ENCODE peak calls at places on chromosomes 5 and 9, in ten cellular contexts. O is fibroblast of mammary gland; K is breast epithelium; N is SJSA1; U is OCI-M1; B is stimulated activated CD4-positive, alpha-beta T cell treated with anti-CD3 and anti-CD28 coated beads, Interleukin-12 subunit alpha, Interleukin-12 subunit beta, amount 100 ng/mL, for 4 hours; Y is NCI-H1694 treated with DMSO at 0.1 percent for 48 hours; L is stimulated activated naive CD8-positive, alpha-beta T cell treated with anti-CD3 and anti-CD28 coated beads, Interleukin-15, amount 100 ng/mL, for 72 hours; H is C1 segment of cervical spinal cord; M is CD8-positive, alpha-beta memory T cell. S is an unnamed sample.

GRCh38 chr9:123322771-123323481 is 33.1 kb upstream of the CRB2 start:
- DNase-seq in M (peak), U (no peak), O (no peak), N (no peak), B (peak), Y (no peak), K (no peak), L (peak), H (no peak), S (peak)

GRCh38 chr9:117335797-117336435 is 78.9 kb downstream of the ASTN2 start:
- DNase-seq in H (no peak), B (no peak), M (no peak), N (no peak), O (no peak), L (no peak), Y (peak), K (no peak), U (no peak), S (no peak)

GRCh38 chr5:67476531-67476930 is 279.9 kb upstream of the CD180 start:
- DNase-seq in N (no peak), U (no peak), Y (no peak), K (peak), H (no peak), L (no peak), B (no peak), M (no peak), O (no peak), S (no peak)

GRCh38 chr9:126155756-126156664 is 170.6 kb upstream of the MVB12B start:
- DNase-seq in K (no peak), N (no peak), U (no peak), M (no peak), O (no peak), B (no peak), L (peak), H (no peak), Y (no peak), S (no peak)

GRCh38 chr9:25935188-25935587 is 256.9 kb upstream of the TUSC1 start:
- DNase-seq in N (no peak), K (no peak), M (no peak), H (no peak), Y (no peak), U (no peak), O (peak), L (no peak), B (no peak), S (no peak)

GRCh38 chr9:80650964-80651555 is 1038.3 kb downstream of the TLE1 start:
- DNase-seq in Y (peak), K (no peak), N (no peak), U (no peak), O (peak), B (no peak), H (no peak), L (no peak), M (no peak), S (no peak)

GRCh38 chr9:109331353-109331752 is 10.5 kb upstream of the EPB41L4B start:
- DNase-seq in N (no peak), H (peak), U (no peak), M (no peak), L (no peak), B (no peak), Y (no peak), O (peak), K (peak), S (no peak)

GRCh38 chr5:148615644-148616283 is 38.6 kb downstream of the HTR4 start:
- DNase-seq in K (no peak), M (no peak), B (no peak), L (no peak), N (no peak), Y (no peak), O (peak), H (no peak), U (no peak), S (no peak)

GRCh38 chr5:27020965-27021364 is 17.4 kb downstream of the CDH9 start:
- DNase-seq in M (no peak), N (no peak), O (peak), H (no peak), Y (peak), B (no peak), K (no peak), U (peak), L (no peak), S (peak)

GRCh38 chr5:142542906-142543305 is 143.0 kb downstream of the FGF1 start:
- DNase-seq in K (no peak), L (no peak), N (peak), M (no peak), H (no peak), Y (no peak), O (peak), B (no peak), U (no peak), S (no peak)

GRCh38 chr9:109381011-109381729 is 60.3 kb upstream of the EPB41L4B start:
- DNase-seq in B (no peak), M (no peak), Y (no peak), H (no peak), U (no peak), N (no peak), K (no peak), L (no peak), O (peak), S (no peak)

S was measured in MV-4-11.